ENCODE peak calls at places on chromosome 13, in seven cellular contexts. Q is A549, E is HepG2, U is SK-N-SH, A is IMR-90, C is K562, N is GM12878. Y is an unnamed sample.

GRCh38 chr13:113489549-113490495 is 689 bp downstream of the DCUN1D2 start:
- DNase-seq in Q (peak), E (no peak), U (peak), A (peak), C (peak), N (no peak), Y (peak)

GRCh38 chr13:79194272-79194671 is 211.8 kb downstream of the RBM26 start:
- DNase-seq in Q (no peak), E (no peak), U (no peak), A (no peak), C (no peak), N (peak), Y (no peak)

GRCh38 chr13:67075239-67075638 is 154.9 kb downstream of the PCDH9 start:
- DNase-seq in Q (no peak), E (no peak), U (no peak), A (peak), C (no peak), N (no peak), Y (no peak)

GRCh38 chr13:19239114-19239860 is 57.7 kb upstream of the TUBA3C start:
- DNase-seq in Q (no peak), E (no peak), U (no peak), A (no peak), C (no peak), N (no peak), Y (no peak)

GRCh38 chr13:20402881-20403280 is 122.8 kb downstream of the CRYL1 start:
- DNase-seq in Q (no peak), E (no peak), U (no peak), A (no peak), C (no peak), N (no peak), Y (no peak)

GRCh38 chr13:105587786-105588185 is 947.7 kb downstream of the EFNB2 start:
- DNase-seq in Q (peak), E (no peak), U (no peak), A (peak), C (no peak), N (no peak), Y (no peak)

GRCh38 chr13:80906860-80907259 is 565.9 kb upstream of the SPRY2 start:
- DNase-seq in Q (no peak), E (no peak), U (no peak), A (no peak), C (no peak), N (no peak), Y (no peak)

GRCh38 chr13:32894589-32895001 is 121.6 kb upstream of the KL start:
- DNase-seq in Q (no peak), E (no peak), U (no peak), A (peak), C (no peak), N (no peak), Y (no peak)

GRCh38 chr13:25874907-25875306 is 176.9 kb downstream of the SHISA2 start:
- DNase-seq in Q (no peak), E (no peak), U (no peak), A (no peak), C (no peak), N (no peak), Y (no peak)

GRCh38 chr13:49021953-49022352 is 46.2 kb downstream of the FNDC3A start:
- DNase-seq in Q (no peak), E (no peak), U (no peak), A (no peak), C (no peak), N (no peak), Y (no peak)

GRCh38 chr13:24148414-24149305 is 11.9 kb upstream of the SPATA13 start:
- DNase-seq in Q (peak), E (peak), U (no peak), A (peak), C (no peak), N (no peak), Y (peak)
- TF ChIP-seq RFX5 in Q (no peak), E (no peak), U (no peak), A (no peak), C (no peak), N (no peak), Y (no peak)

GRCh38 chr13:66040506-66040905 is 1189.6 kb downstream of the PCDH9 start:
- DNase-seq in Q (no peak), E (no peak), U (no peak), A (no peak), C (no peak), N (no peak), Y (no peak)
- TF ChIP-seq RFX5 in Q (no peak), E (no peak), U (no peak), A (no peak), C (no peak), N (no peak), Y (no peak)

GRCh38 chr13:45120967-45121366 is 657 bp downstream of the GTF2F2 start:
- DNase-seq in Q (no peak), E (no peak), U (no peak), A (no peak), C (no peak), N (no peak), Y (no peak)

GRCh38 chr13:45119990-45120864 is at the start of gene GTF2F2:
- DNase-seq in Q (peak), E (peak), U (peak), A (peak), C (peak), N (peak), Y (peak)

GRCh38 chr13:45119469-45119989 is 781 bp upstream of the GTF2F2 start:
- DNase-seq in Q (no peak), E (no peak), U (peak), A (peak), C (no peak), N (peak), Y (no peak)

GRCh38 chr13:45122941-45123340 is 2.6 kb downstream of the GTF2F2 start:
- DNase-seq in Q (no peak), E (no peak), U (no peak), A (no peak), C (no peak), N (no peak), Y (no peak)

GRCh38 chr13:45121421-45121820 is 1.1 kb downstream of the GTF2F2 start:
- DNase-seq in Q (no peak), E (peak), U (peak), A (peak), C (no peak), N (no peak), Y (no peak)
- TF ChIP-seq RFX5 in Q (no peak), E (no peak), U (no peak), A (no peak), C (no peak), N (no peak), Y (no peak)

DNA sequence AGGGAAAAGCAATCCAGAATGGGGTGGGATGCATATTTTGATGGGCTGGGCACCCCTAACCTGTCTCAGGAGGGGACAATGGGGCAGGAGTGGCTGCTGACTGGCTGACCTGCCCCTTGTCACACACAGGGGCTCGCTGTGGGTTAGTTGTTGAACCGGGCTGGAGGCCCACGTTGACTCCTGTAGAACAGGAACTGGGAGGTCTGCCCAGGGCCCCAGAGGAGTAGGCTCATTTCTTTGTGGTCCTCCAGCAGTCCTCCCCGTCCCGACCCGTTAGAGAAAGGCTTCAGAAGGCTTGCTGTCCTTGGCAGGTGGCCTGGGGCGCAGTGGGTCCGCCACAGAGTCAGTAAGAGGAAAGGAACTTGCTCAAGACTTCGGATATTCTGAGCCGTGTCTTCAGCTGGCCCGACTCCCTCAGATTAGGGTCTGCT is 70.1 kb downstream of the COL4A1 start:
- DNase-seq in Q (no peak), E (no peak), U (no peak), A (no peak), C (no peak), N (no peak), Y (no peak)
- TF ChIP-seq RFX5 in Q (no peak), E (no peak), U (no peak), A (no peak), C (no peak), N (no peak), Y (no peak)

GRCh38 chr13:92802776-92803175 is 423.8 kb upstream of the GPC6 start:
- DNase-seq in Q (no peak), E (no peak), U (no peak), A (no peak), C (no peak), N (no peak), Y (no peak)
- TF ChIP-seq RFX5 in Q (no peak), E (no peak), U (no peak), A (no peak), C (no peak), N (no peak), Y (no peak)

Y was measured in H1.